ENCODE peak calls at places on chromosomes 6 and 20, in nine cellular contexts. J is NCI-H82; T is activated naive CD8-positive, alpha-beta T cell treated with anti-CD3 and anti-CD28 coated beads, Interleukin-2, amount 50 U/mL, for 24 hours; Z is activated naive CD4-positive, alpha-beta T cell treated with anti-CD3 and anti-CD28 coated beads for 36 hours; I is GM20000; K is tibial artery; S is NCI-H460; R is neural crest cell; V is ovary. L is an unnamed sample.

GRCh38 chr20:10217517-10218410 is 866 bp upstream of the SNAP25 start:
- DNase-seq in V (peak), Z (peak), J (peak), K (peak), T (peak), I (peak), S (no peak), R (peak), L (no peak)

GRCh38 chr20:57878803-57879424 is 169.1 kb upstream of the PMEPA1 start:
- DNase-seq in K (no peak), J (no peak), Z (no peak), V (no peak), T (no peak), I (no peak), S (no peak), R (no peak), L (no peak)

GRCh38 chr6:1136415-1136774 is 175.5 kb upstream of the FOXQ1 start:
- DNase-seq in Z (no peak), R (no peak), I (no peak), K (no peak), V (no peak), S (no peak), T (no peak), J (peak), L (no peak)

GRCh38 chr6:18465410-18466154 is 78.4 kb downstream of the RNF144B start:
- DNase-seq in J (no peak), V (no peak), Z (no peak), R (no peak), K (no peak), S (no peak), I (no peak), T (no peak), L (no peak)

GRCh38 chr20:10249048-10249770 is 30.6 kb downstream of the SNAP25 start:
- DNase-seq in T (no peak), R (no peak), K (no peak), I (no peak), S (no peak), Z (no peak), V (no peak), J (no peak), L (no peak)

GRCh38 chr20:59788196-59788735 is 145.2 kb downstream of the SYCP2 start:
- DNase-seq in I (no peak), T (no peak), R (no peak), Z (no peak), S (no peak), V (no peak), K (no peak), J (no peak), L (no peak)

GRCh38 chr6:35810831-35811698 is 5.9 kb downstream of the LHFPL5 start:
- DNase-seq in R (no peak), J (no peak), T (no peak), S (no peak), I (no peak), V (no peak), K (no peak), Z (no peak), L (no peak)

GRCh38 chr6:159681104-159681503 is 11.9 kb downstream of the SOD2 start:
- DNase-seq in T (no peak), Z (no peak), R (no peak), V (no peak), S (no peak), J (no peak), K (no peak), I (no peak), L (no peak)

GRCh38 chr6:24274441-24275083 is 83.3 kb downstream of the DCDC2 start:
- DNase-seq in I (no peak), T (no peak), V (no peak), Z (no peak), R (no peak), K (no peak), S (no peak), J (peak), L (no peak)

L was measured in GM06990.